ENCODE peak calls at places on chromosomes 2 and 18, in five cellular contexts. W is dorsolateral prefrontal cortex, K is GM23338, I is GM23248, G is fibroblast of pulmonary artery. X is an unnamed sample.

GRCh38 chr18:11663630-11664029 is 25.4 kb upstream of the GNAL start:
- DNase-seq in G (no peak), W (no peak), K (no peak), I (no peak), X (no peak)

GRCh38 chr2:31271851-31272267 is 37.9 kb downstream of the EHD3 start:
- DNase-seq in K (peak), G (no peak), W (no peak), I (peak), X (no peak)

GRCh38 chr2:6143812-6144211 is 451.6 kb downstream of the SOX11 start:
- DNase-seq in G (no peak), K (no peak), W (no peak), I (no peak), X (no peak)

GRCh38 chr2:47339745-47340541 is 63.0 kb upstream of the MSH2 start:
- DNase-seq in G (peak), K (no peak), W (no peak), I (peak), X (peak)

GRCh38 chr2:28356095-28356911 is 36.4 kb upstream of the FOSL2 start:
- DNase-seq in I (peak), K (no peak), W (peak), G (peak), X (peak)

GRCh38 chr2:210172219-210172575 is 988 bp upstream of the KANSL1L start:
- DNase-seq in G (no peak), I (no peak), K (no peak), W (no peak), X (no peak)

GRCh38 chr18:46293699-46294300 is 189.6 kb downstream of the HAUS1 start:
- DNase-seq in I (no peak), G (peak), K (peak), W (no peak), X (no peak)

GRCh38 chr2:14530506-14530905 is 102.0 kb upstream of the LRATD1 start:
- DNase-seq in I (peak), W (no peak), K (no peak), G (no peak), X (no peak)

GRCh38 chr18:13577091-13577697 is 149.2 kb downstream of the FAM210A start:
- DNase-seq in G (peak), I (peak), K (no peak), W (no peak), X (no peak)

GRCh38 chr2:184875911-184876310 is 277.6 kb downstream of the ZNF804A start:
- DNase-seq in I (no peak), K (peak), W (no peak), G (peak), X (no peak)

GRCh38 chr2:159904127-159904564 is 106.1 kb upstream of the CD302 start:
- DNase-seq in G (no peak), I (peak), W (no peak), K (peak), X (peak)

GRCh38 chr2:173571021-173571821 is 216.5 kb downstream of the CDCA7 start:
- DNase-seq in I (peak), K (peak), W (no peak), G (peak), X (no peak)

GRCh38 chr2:37641582-37642111 is 29.8 kb downstream of the CDC42EP3 start:
- DNase-seq in I (peak), K (no peak), G (no peak), W (no peak), X (no peak)

GRCh38 chr2:38218583-38218982 is 142.6 kb upstream of the CYP1B1 start:
- DNase-seq in W (no peak), K (no peak), G (peak), I (no peak), X (no peak)

GRCh38 chr2:118065927-118066326 is 22.3 kb upstream of the INSIG2 start:
- DNase-seq in I (no peak), W (no peak), K (no peak), G (no peak), X (no peak)

GRCh38 chr18:63681449-63682381 is 20.0 kb upstream of the SERPINB3 start:
- DNase-seq in G (no peak), W (no peak), K (no peak), I (peak), X (no peak)

GRCh38 chr18:39636931-39637330 is 2071.3 kb upstream of the CELF4 start:
- DNase-seq in I (no peak), W (no peak), G (no peak), K (no peak), X (no peak)

GRCh38 chr2:147800316-147800715 is 44.5 kb upstream of the ACVR2A start:
- DNase-seq in G (no peak), K (no peak), W (no peak), I (no peak), X (no peak)

GRCh38 chr18:49447810-49448745 is 12.4 kb downstream of the DYM start:
- DNase-seq in W (no peak), G (peak), K (peak), I (peak), X (no peak)

GRCh38 chr2:96115631-96116423 is 544 bp downstream of the ADRA2B start:
- DNase-seq in W (no peak), I (no peak), G (no peak), K (peak), X (peak)

GRCh38 chr2:9052821-9053533 is 49.5 kb upstream of the MBOAT2 start:
- DNase-seq in G (no peak), K (no peak), I (no peak), W (no peak), X (no peak)

GRCh38 chr2:6855860-6856547 is 9.7 kb downstream of the CMPK2 start:
- DNase-seq in I (peak), W (no peak), K (no peak), G (no peak), X (no peak)

GRCh38 chr18:48328473-48329205 is 80.5 kb downstream of the ZBTB7C start:
- DNase-seq in K (no peak), G (peak), W (no peak), I (peak), X (no peak)

DNA sequence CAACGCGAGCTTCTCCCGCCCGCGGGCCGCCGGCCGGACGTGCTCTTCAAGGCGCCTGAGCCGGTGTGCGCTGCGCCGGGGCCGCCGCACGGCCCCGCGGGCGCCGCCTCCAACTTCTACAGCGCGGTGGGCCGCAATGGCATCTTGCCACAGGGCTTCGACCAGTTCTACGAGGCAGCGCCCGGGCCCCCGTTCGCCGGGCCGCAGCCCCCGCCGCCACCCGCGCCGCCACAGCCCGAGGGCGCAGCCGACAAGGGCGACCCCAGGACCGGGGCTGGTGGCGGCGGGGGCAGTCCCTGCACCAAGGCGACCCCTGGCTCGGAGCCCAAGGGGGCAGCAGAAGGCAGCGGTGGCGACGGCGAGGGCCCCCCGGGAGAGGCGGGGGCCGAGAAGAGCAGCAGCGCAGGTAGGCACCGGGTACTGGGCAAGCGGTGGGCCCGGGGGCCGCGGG is 676 bp downstream of the HOXD11 start:
- DNase-seq in G (no peak), K (no peak), W (no peak), I (peak), X (no peak)
- H3K4me3 ChIP-seq in G (no peak), K (peak), W (no peak), I (peak), X (no peak)

GRCh38 chr2:217858519-217859466 is 144.0 kb downstream of the TNS1 start:
- DNase-seq in G (peak), I (peak), K (no peak), W (peak), X (peak)
- H3K4me3 ChIP-seq in G (no peak), I (peak), K (no peak), W (peak), X (no peak)

DNA sequence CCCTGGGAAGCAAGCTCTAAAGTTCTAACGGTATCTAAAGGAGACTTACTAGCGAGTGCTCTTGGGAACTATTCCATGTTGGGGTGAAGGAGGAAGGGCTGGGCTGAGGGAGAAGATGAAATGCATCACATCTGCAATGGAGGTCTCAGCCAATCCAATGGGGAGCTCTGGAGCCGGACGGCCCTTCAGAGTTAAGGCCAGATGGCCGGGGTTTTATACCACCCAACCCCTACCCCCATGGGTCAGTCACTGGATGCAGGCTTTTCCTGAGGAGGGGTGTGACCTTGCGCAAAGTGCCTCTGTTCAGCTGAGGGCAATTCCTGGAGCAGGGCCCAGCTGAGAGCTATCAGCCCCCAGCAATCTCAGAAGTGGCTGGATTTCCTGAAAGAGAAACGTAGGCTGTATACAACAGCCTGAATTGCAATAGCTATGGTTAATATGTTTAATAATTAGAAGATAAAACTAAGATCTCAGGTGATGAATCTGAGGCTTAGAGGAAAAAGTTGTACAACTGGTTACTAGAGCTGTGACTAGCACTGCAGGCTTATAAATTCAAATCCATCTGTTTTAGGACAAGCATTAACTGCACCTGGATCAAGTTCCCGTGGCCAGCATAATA is 21.6 kb downstream of the EIPR1 start:
- DNase-seq in I (no peak), W (no peak), K (no peak), G (no peak), X (no peak)
- H3K4me3 ChIP-seq in I (no peak), W (no peak), K (no peak), G (no peak), X (no peak)

GRCh38 chr2:73716518-73717250 is 20.5 kb downstream of the TPRKB start:
- DNase-seq in K (no peak), W (no peak), G (peak), I (no peak), X (no peak)
- H3K4me3 ChIP-seq in K (no peak), W (no peak), G (peak), I (no peak), X (peak)

GRCh38 chr2:216591480-216591879 is 41.7 kb upstream of the IGFBP2 start:
- DNase-seq in K (no peak), I (no peak), W (no peak), G (no peak), X (no peak)

GRCh38 chr2:216596234-216596985 is 36.8 kb upstream of the IGFBP2 start:
- DNase-seq in I (peak), K (no peak), W (no peak), G (peak), X (no peak)

GRCh38 chr2:216601632-216602409 is 31.4 kb upstream of the IGFBP2 start:
- DNase-seq in G (no peak), K (no peak), W (no peak), I (no peak), X (no peak)

GRCh38 chr2:216594081-216594480 is 39.1 kb upstream of the IGFBP2 start:
- DNase-seq in G (no peak), K (no peak), I (no peak), W (no peak), X (no peak)

DNA sequence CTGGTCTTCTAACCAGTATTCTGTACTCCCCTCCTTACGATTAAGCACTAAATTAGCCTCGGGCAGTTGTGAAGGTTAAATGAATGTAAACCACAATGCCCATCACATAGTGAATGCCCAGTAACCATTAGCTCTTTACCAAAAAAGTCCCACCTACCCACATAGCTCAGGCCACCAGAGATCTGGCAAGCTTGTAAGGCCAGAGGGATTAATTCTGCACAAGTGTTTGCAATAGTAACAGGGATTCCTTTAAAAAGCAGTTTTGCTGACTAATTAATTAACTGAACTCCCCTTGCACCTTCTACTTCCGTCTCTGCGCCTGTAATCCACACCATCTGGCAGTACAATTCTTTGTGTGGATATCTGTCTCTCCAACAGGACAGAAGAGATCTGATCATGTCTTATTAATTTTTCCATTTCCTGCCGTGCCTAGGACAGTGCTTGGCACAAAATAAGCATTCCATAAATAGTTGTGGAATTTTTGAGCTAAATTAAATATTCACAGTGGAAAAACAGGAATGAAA is 36.2 kb upstream of the IGFBP2 start:
- DNase-seq in K (no peak), W (no peak), I (peak), G (no peak), X (no peak)
- H3K4me3 ChIP-seq in K (no peak), W (no peak), I (no peak), G (no peak), X (no peak)

GRCh38 chr2:224036731-224037376 is 2.2 kb downstream of the SERPINE2 start:
- DNase-seq in I (peak), K (no peak), G (no peak), W (no peak), X (no peak)
- H3K4me3 ChIP-seq in I (peak), K (no peak), G (peak), W (peak), X (no peak)

GRCh38 chr2:40489678-40489960 is 37.7 kb upstream of the SLC8A1 start:
- DNase-seq in K (no peak), I (no peak), W (no peak), G (no peak), X (no peak)
- H3K4me3 ChIP-seq in K (no peak), I (peak), W (peak), G (peak), X (peak)

GRCh38 chr2:84919885-84920580 is 14.6 kb downstream of the TMSB10 start:
- DNase-seq in G (peak), W (peak), K (no peak), I (peak), X (no peak)
- H3K4me3 ChIP-seq in G (peak), W (peak), K (no peak), I (peak), X (no peak)

DNA sequence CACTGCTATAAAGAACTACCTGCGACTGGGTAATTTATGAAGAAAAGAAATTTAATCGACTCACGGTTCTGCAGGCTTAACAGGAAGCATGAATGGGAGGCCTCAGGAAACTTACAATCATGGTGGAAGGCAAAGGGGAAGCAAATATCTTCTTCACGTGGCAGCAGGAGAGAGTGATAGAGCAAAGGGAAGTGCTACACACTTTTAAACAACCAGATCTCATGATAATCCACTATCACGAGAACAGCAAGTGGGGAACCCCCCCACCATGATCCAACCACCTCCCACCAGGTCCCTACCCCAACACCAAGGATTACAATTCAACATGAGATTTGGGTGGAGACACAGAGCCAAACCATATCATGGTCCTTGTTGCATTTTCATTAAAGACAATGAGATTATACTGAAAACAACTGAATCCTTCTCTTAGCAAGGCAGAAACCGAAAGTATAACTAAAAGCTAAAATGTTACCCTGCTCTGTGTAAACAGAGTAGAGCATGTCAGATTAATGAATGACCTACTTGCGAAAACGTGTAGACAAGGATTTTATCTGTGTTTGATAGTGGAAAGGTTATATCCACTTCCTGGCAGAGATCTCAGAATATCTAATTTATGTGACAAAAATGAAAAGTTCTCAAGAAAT is 60.1 kb upstream of the RBBP8 start:
- DNase-seq in K (no peak), G (peak), W (no peak), I (no peak), X (no peak)
- H3K4me3 ChIP-seq in K (no peak), G (no peak), W (no peak), I (no peak), X (no peak)

DNA sequence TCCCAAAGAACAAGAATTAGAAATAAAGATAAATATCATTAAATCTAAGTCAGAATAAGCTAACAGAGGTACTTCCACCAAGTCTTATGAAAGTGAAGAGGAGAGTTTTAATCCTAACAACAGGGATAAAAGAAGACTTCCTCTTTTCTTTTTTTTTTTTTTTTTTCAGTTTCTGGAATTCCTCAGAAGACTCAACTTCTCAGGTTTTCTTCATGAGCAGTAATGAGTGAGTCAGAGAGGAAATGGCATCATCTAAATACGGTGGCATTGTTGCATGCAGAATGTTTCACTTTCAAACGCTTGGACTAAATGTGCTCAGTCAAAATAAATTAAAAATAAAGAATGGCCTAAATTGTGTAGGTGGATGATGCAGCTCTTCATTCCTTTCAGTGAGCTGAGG is 45.6 kb upstream of the ARHGAP15 start:
- DNase-seq in K (no peak), W (no peak), I (peak), G (peak), X (no peak)
- H3K4me3 ChIP-seq in K (no peak), W (no peak), I (peak), G (peak), X (no peak)